ENCODE peak calls at places on chromosome 20, in eight cellular contexts. G is HCT116, B is adrenal gland, H is uterus, W is erythroblast, X is sigmoid colon, L is breast epithelium, R is A549. Z is an unnamed sample.

GRCh38 chr20:44402391-44403193 is 47.1 kb downstream of the HNF4A start:
- DNase-seq in G (no peak), X (no peak), R (no peak), L (no peak), H (no peak), W (no peak), B (peak; percentile 13), Z (no peak)

GRCh38 chr20:1388253-1388652 is 4.6 kb downstream of the FKBP1A start:
- DNase-seq in G (no peak), R (no peak), X (no peak), B (no peak), H (no peak), L (no peak), W (no peak), Z (peak; percentile 55)

GRCh38 chr20:25178563-25179438 is 16.7 kb upstream of the ENTPD6 start:
- DNase-seq in X (peak; percentile 80), H (peak; percentile 41), L (peak; percentile 56), R (peak; percentile 84), W (peak; percentile 51), B (no peak), G (peak; percentile 61), Z (no peak)

GRCh38 chr20:57475388-57476072 is 49.4 kb downstream of the CTCFL start:
- DNase-seq in L (no peak), G (no peak), R (no peak), W (no peak), X (peak; percentile 37), H (peak; percentile 12), B (no peak), Z (no peak)

GRCh38 chr20:59630526-59630925 is 26.2 kb downstream of the PHACTR3 start:
- DNase-seq in H (no peak), L (no peak), B (no peak), X (peak; percentile 20), W (no peak), R (no peak), G (no peak), Z (no peak)

GRCh38 chr20:20173269-20173668 is 120.9 kb downstream of the CFAP61 start:
- DNase-seq in G (no peak), R (no peak), W (no peak), X (no peak), L (no peak), H (no peak), B (no peak), Z (no peak)

GRCh38 chr20:10337291-10337690 is 96.7 kb downstream of the MKKS start:
- DNase-seq in W (peak; percentile 2), L (no peak), G (no peak), H (no peak), X (no peak), B (no peak), R (no peak), Z (no peak)

GRCh38 chr20:23003077-23003476 is 32.0 kb upstream of the SSTR4 start:
- DNase-seq in R (no peak), L (no peak), B (no peak), W (no peak), G (no peak), H (no peak), X (no peak), Z (no peak)

GRCh38 chr20:5863040-5863811 is 87.1 kb downstream of the TRMT6 start:
- DNase-seq in W (no peak), H (peak; percentile 15), B (peak; percentile 85), X (no peak), G (no peak), L (no peak), R (no peak), Z (no peak)

GRCh38 chr20:13995841-13996240 is 525 bp downstream of the MACROD2 start:
- DNase-seq in H (peak; percentile 17), W (no peak), R (peak; percentile 51), B (peak; percentile 49), G (no peak), L (no peak), X (peak; percentile 71), Z (no peak)

GRCh38 chr20:40757087-40757486 is 68.1 kb upstream of the MAFB start:
- DNase-seq in H (no peak), X (no peak), L (no peak), R (no peak), W (no peak), G (no peak), B (no peak), Z (no peak)

GRCh38 chr20:12660918-12661317 is 347.9 kb upstream of the SPTLC3 start:
- DNase-seq in W (no peak), R (no peak), H (no peak), L (no peak), G (no peak), X (no peak), B (no peak), Z (no peak)

GRCh38 chr20:33415948-33416347 is 14.6 kb upstream of the CDK5RAP1 start:
- DNase-seq in L (no peak), W (peak; percentile 47), X (no peak), R (peak; percentile 43), G (no peak), B (peak; percentile 56), H (no peak), Z (no peak)

GRCh38 chr20:23061713-23062561 is 12.5 kb upstream of the THBD start:
- DNase-seq in X (peak; percentile 78), B (peak; percentile 81), R (peak; percentile 75), W (peak; percentile 68), H (peak; percentile 40), L (no peak), G (no peak), Z (no peak)

DNA sequence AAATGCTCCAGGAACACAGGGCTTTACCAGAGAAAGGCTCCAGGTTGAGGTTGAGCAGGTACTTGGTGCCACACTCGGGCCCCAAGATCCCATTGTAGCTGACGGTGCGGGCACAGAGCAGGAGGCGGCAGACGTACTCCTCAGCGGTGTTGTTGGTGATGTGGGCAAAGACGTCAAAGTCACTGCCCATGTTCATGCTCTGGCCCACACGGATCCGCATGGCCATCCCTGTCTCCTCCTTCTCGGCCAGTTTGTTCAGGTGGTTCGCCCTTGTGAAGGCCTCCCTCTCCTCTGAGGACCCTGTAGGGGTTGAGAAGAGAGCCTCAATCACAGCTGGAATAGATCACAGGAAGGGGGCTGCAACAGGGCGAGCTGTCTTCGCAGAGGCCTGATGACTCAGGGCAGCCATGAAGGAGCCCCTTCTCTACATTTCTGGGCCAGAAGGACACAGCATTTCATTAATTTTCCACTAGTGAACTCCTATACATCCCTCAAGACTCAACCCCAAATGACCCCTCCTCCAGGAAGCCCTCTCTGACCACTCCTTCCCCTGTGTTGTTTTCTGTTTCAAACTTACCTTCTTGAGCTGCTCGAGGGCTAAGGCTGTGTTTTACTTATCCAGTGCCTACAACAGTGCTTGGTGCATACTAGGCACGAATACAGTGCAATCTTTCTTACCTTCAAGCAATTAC is 26.8 kb downstream of the TGM2 start:
- DNase-seq in L (no peak), W (no peak), B (no peak), X (peak; percentile 48), G (no peak), H (no peak), R (no peak), Z (no peak)
- TF ChIP-seq POLR2A in L (no peak), W (no peak), B (no peak), X (no peak), G (no peak), H (no peak), R (no peak), Z (no peak)

GRCh38 chr20:50190251-50191064 is at the start of gene CEBPB:
- DNase-seq in L (peak; percentile 90), B (peak; percentile 95), G (peak; percentile 76), X (peak; percentile 97), W (peak; percentile 94), H (peak; percentile 91), R (peak; percentile 93), Z (peak; percentile 95)
- TF ChIP-seq POLR2A in L (peak; percentile 98), B (peak; percentile 100), G (peak; percentile 99), X (peak; percentile 96), W (peak; percentile 93), H (peak; percentile 99), R (peak; percentile 99), Z (peak; percentile 95)

DNA sequence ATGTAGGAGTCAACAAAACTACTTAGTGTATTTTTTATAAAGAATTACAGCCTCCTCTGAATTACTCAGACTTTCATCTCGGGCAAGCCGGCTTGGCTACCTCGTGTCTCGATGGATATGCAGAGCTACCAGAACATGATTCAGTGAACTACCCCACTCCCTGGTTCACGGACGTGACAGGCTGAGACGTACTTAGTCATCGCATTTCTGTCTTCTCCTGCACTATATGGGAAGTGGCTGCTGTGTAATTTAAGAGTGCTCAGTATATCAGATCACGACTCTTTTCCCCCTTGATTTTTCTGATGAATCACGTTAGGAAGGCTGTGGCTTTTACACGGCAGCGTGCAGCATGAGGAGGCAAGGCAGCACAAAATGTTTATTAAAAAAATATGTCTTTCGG is 302.7 kb upstream of the ZFP64 start:
- DNase-seq in W (no peak), B (peak; percentile 75), H (no peak), L (no peak), X (no peak), G (no peak), R (peak; percentile 10), Z (no peak)
- TF ChIP-seq POLR2A in W (no peak), B (no peak), H (no peak), L (no peak), X (no peak), G (no peak), R (no peak), Z (no peak)

DNA sequence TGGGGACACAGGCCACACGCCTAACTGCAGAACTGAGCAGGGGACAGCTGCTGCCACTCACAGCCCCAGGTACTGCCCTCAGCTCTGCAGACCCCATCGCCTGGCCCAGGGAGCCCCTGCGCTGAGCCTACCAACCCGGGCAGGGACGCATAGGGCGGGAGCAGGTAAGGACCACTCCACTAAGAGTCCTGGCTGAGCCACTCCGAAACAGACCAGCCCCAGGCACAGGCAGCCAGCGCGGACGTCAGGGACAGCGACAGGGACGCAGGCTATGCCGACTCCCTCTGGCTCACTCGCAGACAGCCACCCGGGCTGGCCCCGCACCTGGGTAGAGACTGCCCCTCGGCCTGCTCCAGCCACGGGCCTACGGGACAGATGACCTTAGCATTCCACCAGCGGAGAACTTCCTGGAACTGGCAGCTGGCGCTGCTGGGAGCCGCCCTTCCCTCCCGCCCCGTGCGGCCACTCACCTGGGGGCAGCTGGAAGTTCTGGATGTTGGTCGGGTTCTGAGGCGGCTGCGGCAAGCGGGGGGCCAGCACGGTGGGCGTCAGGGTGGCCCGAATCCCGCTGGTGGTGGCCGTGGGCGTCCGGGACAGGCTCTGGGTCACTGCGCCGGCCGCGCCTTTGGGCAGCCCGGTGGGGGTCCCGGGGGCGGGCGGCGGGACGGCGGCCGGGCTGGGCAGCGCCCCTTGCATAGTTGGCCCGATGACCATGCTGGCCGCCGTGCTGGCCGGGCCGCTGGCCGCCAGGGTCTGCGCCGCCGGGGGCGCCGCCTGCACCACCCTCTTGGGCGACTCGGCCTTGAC is 1.5 kb downstream of the TAF4 start:
- DNase-seq in X (no peak), R (no peak), W (no peak), G (no peak), L (peak; percentile 27), B (peak; percentile 84), H (no peak), Z (no peak)
- TF ChIP-seq POLR2A in X (no peak), R (no peak), W (no peak), G (no peak), L (no peak), B (peak; percentile 32), H (no peak), Z (no peak)

GRCh38 chr20:47438464-47439381 is 63.0 kb upstream of the NCOA3 start:
- DNase-seq in H (no peak), L (peak; percentile 37), R (peak; percentile 62), W (no peak), B (no peak), X (no peak), G (peak; percentile 33), Z (no peak)
- TF ChIP-seq POLR2A in H (no peak), L (no peak), R (no peak), W (no peak), B (no peak), X (no peak), G (no peak), Z (no peak)

Z was measured in vagina.